ENCODE peak calls at places on chromosomes 16 and 17, in seven cellular contexts. K, F, Z, T, H, V and W are unnamed samples. For H3K36me3 and H3K4me1, the result is how much of the 10 kb centered on the place peaks cover.

GRCh38 chr16:27795992-27796614 is 246.2 kb downstream of the KATNIP start:
- DNase-seq in K (peak), F (peak), Z (no peak), T (peak), H (peak), V (no peak), W (no peak)

GRCh38 chr16:4798456-4798855 is 3.3 kb downstream of the SMIM22 start:
- DNase-seq in K (no peak), F (no peak), Z (no peak), T (no peak), H (no peak), V (no peak), W (no peak)

GRCh38 chr16:15493416-15494181 is 59.2 kb downstream of the BMERB1 start:
- DNase-seq in K (no peak), F (no peak), Z (peak), T (peak), H (no peak), V (no peak), W (no peak)

GRCh38 chr17:14427914-14428639 is 127.2 kb downstream of the HS3ST3B1 start:
- DNase-seq in K (no peak), F (peak), Z (no peak), T (no peak), H (no peak), V (no peak), W (no peak)

GRCh38 chr16:53745126-53745525 is 41.2 kb downstream of the FTO start:
- DNase-seq in K (no peak), F (no peak), Z (no peak), T (no peak), H (no peak), V (no peak), W (no peak)

GRCh38 chr17:79777844-79778503 is at the start of gene CBX2:
- DNase-seq in K (peak), F (peak), Z (no peak), T (peak), H (peak), V (peak), W (peak)

GRCh38 chr17:34254146-34254545 is 939 bp upstream of the CCL2 start:
- DNase-seq in K (no peak), F (no peak), Z (no peak), T (peak), H (no peak), V (no peak), W (no peak)

GRCh38 chr16:81610144-81610842 is 165.7 kb downstream of the CMIP start:
- DNase-seq in K (no peak), F (no peak), Z (no peak), T (peak), H (no peak), V (peak), W (peak)

GRCh38 chr16:89391-90302 is 11.6 kb downstream of the MPG start:
- DNase-seq in K (no peak), F (no peak), Z (no peak), T (no peak), H (no peak), V (no peak), W (no peak)

GRCh38 chr17:49022391-49022941 is 25.3 kb downstream of the IGF2BP1 start:
- DNase-seq in K (peak), F (no peak), Z (peak), T (no peak), H (no peak), V (no peak), W (no peak)

GRCh38 chr16:50367777-50368409 is 895 bp downstream of the BRD7 start:
- DNase-seq in K (no peak), F (no peak), Z (no peak), T (peak), H (no peak), V (no peak), W (no peak)

GRCh38 chr17:21467739-21468490 is 91.8 kb downstream of the KCNJ12 start:
- DNase-seq in K (peak), F (no peak), Z (peak), T (no peak), H (no peak), V (no peak), W (no peak)

GRCh38 chr17:8586766-8587165 is 43.8 kb downstream of the MYH10 start:
- DNase-seq in K (no peak), F (no peak), Z (no peak), T (no peak), H (no peak), V (no peak), W (no peak)

GRCh38 chr17:17069849-17070248 is 27.6 kb downstream of the MPRIP start:
- DNase-seq in K (no peak), F (no peak), Z (no peak), T (no peak), H (no peak), V (no peak), W (no peak)

DNA sequence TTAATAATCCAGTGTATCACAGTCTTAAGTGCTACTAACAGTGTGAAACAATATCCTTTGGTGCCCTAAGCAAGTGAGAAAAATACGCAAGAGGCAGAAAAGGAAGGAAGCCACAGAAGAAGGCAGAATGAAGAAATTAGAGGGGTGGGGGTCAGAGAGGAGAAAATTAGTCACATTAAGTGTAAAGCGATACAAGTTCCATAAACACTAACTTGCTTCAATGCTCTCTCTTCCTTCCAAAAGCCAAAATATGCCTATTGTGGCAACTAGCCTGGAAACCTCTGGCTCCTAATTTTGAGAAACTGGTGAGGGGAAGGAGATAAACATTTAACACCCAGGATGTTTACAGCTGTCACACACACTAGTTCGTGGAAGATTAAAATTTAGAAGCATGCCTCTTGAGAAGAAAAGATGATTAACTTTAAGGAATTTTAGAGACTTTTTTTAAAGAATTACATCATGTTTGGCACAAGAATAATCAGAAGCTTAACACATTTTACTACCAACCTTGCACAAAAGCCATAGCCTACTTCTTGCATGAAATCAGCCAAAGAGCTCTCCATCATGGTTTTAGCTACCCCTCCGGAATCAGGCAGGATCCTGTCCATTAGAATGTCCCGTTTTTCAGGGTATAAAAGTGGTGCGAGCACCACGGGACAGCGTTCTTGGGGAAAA is 44.7 kb downstream of the CNOT1 start:
- DNase-seq in K (no peak), F (no peak), Z (no peak), T (no peak), H (no peak), V (no peak), W (no peak)
- H3K36me3 ChIP-seq in K (half or more), F (half or more), Z (half or more), T (half or more), H (half or more), V (under half), W (half or more)

DNA sequence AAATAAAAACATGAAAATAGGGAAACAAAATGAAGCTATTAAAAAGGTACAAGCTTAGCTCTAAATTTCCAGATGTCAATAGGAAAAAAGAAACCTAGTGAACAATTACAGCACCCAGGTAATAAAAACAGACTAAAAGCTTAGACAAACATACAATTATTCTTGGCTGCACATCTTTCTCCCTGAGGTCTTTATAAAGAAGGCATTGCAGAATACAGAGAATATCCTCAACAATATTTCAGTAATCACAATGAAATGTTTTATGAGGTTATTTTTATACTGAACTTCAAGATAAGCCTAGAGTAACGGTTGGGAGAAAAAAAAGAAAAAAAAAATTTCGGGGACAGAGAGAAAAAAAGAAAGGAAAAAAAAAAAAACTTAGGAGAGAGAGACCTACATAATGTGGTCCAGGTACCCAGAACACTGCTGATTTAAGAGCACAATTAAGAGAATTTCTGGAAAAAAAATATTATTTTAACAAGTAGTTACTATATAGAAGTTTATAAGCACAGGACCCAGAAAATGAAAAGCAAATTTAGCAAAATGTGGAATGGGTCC is 26.5 kb downstream of the KANSL1 start:
- DNase-seq in K (no peak), F (no peak), Z (no peak), T (no peak), H (no peak), V (no peak), W (no peak)
- H3K4me1 ChIP-seq in K (under half), F (half or more), Z (half or more), T (under half), H (under half), V (under half), W (under half)

GRCh38 chr17:82046903-82047302 is 4.7 kb downstream of the RFNG start:
- DNase-seq in K (no peak), F (no peak), Z (no peak), T (no peak), H (no peak), V (no peak), W (no peak)

GRCh38 chr17:82048571-82048971 is 3.0 kb downstream of the RFNG start:
- DNase-seq in K (no peak), F (no peak), Z (no peak), T (no peak), H (no peak), V (no peak), W (no peak)

GRCh38 chr17:82047379-82047778 is 4.2 kb downstream of the RFNG start:
- DNase-seq in K (no peak), F (no peak), Z (no peak), T (no peak), H (no peak), V (no peak), W (no peak)

GRCh38 chr17:82049106-82049505 is 2.5 kb downstream of the RFNG start:
- DNase-seq in K (no peak), F (no peak), Z (no peak), T (no peak), H (no peak), V (no peak), W (no peak)

GRCh38 chr17:82047914-82048570 is 3.6 kb downstream of the RFNG start:
- DNase-seq in K (no peak), F (no peak), Z (no peak), T (no peak), H (no peak), V (no peak), W (no peak)
- H3K36me3 ChIP-seq in K (under half), F (under half), Z (under half), T (under half), H (under half), V (under half), W (under half)

GRCh38 chr16:31504159-31504558 is 4.0 kb downstream of the RUSF1 start:
- DNase-seq in K (no peak), F (no peak), Z (no peak), T (no peak), H (no peak), V (no peak), W (no peak)

GRCh38 chr16:31505483-31505882 is 2.7 kb downstream of the RUSF1 start:
- DNase-seq in K (no peak), F (peak), Z (no peak), T (no peak), H (no peak), V (no peak), W (no peak)

GRCh38 chr16:31501226-31501965 is 6.8 kb downstream of the RUSF1 start:
- DNase-seq in K (no peak), F (no peak), Z (no peak), T (no peak), H (no peak), V (no peak), W (no peak)

GRCh38 chr16:31501966-31502348 is 6.2 kb downstream of the RUSF1 start:
- DNase-seq in K (no peak), F (no peak), Z (no peak), T (no peak), H (no peak), V (no peak), W (no peak)

DNA sequence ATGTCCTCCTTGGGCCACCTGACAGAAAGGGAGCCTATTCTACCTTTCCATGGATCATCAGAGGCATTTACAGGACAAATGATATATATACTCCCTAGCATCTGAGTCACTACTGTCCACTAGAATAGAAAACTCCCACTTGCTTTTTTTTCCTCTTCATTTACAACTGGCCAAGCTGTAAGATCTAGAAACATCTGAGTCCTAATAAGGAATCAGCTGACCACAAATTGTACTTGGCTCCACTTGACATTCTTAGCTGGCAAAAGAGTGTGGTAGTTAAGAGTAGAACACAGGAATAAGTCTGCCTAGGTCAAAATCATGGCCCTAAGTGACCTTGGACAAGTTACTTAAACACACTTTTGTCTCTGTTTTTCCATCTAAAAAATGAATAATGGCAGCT is 5.2 kb downstream of the RUSF1 start:
- DNase-seq in K (no peak), F (no peak), Z (no peak), T (peak), H (no peak), V (no peak), W (no peak)
- H3K4me1 ChIP-seq in K (under half), F (under half), Z (under half), T (under half), H (under half), V (under half), W (under half)

GRCh38 chr17:1730345-1731193 is 6.1 kb downstream of the WDR81 start:
- DNase-seq in K (no peak), F (no peak), Z (peak), T (peak), H (no peak), V (peak), W (no peak)
- H3K36me3 ChIP-seq in K (under half), F (under half), Z (half or more), T (half or more), H (under half), V (under half), W (under half)